ENCODE peak calls at places on chromosomes 4 and X, in nine cellular contexts. M is PC-3, A is Karpas-422, F is mammary epithelial cell, X is neural progenitor cell, L is fibroblast of lung, E is SK-N-SH, J is mesenchymal stem cell, S is GM23338. K is an unnamed sample.

GRCh38 chrX:50718791-50719190 is 95.2 kb downstream of the SHROOM4 start:
- DNase-seq in S (no peak), M (no peak), A (no peak), J (no peak), F (no peak), X (no peak), E (no peak), L (peak; percentile 5), K (no peak)

GRCh38 chrX:46758163-46758955 is 559 bp downstream of the SLC9A7 start:
- DNase-seq in M (peak; percentile 10), J (peak; percentile 11), X (no peak), S (peak; percentile 18), A (no peak), E (peak; percentile 5), L (peak; percentile 5), F (peak; percentile 22), K (no peak)

GRCh38 chr4:185127021-185127925 is 15.8 kb upstream of the SLC25A4 start:
- DNase-seq in E (peak; percentile 87), S (peak; percentile 58), X (peak; percentile 63), M (no peak), F (peak; percentile 13), L (no peak), J (peak; percentile 27), A (no peak), K (no peak)

GRCh38 chrX:100424012-100424411 is 13.9 kb upstream of the PCDH19 start:
- DNase-seq in L (no peak), E (no peak), X (peak; percentile 38), J (no peak), F (no peak), A (peak; percentile 57), S (peak; percentile 58), M (peak; percentile 43), K (no peak)

GRCh38 chrX:54529166-54529558 is 857 bp upstream of the GNL3L start:
- DNase-seq in S (no peak), M (no peak), A (peak; percentile 42), L (no peak), X (no peak), F (no peak), E (no peak), J (no peak), K (no peak)

GRCh38 chr4:72500214-72500613 is 68.8 kb downstream of the ADAMTS3 start:
- DNase-seq in S (no peak), L (no peak), M (no peak), X (no peak), J (no peak), A (no peak), F (no peak), E (no peak), K (no peak)

GRCh38 chr4:146335763-146336412 is 121.5 kb downstream of the REELD1 start:
- DNase-seq in E (no peak), F (peak; percentile 47), L (peak; percentile 12), J (no peak), A (no peak), M (peak; percentile 69), S (no peak), X (no peak), K (no peak)

GRCh38 chrX:124208675-124209074 is 123.8 kb upstream of the TEX13D start:
- DNase-seq in F (no peak), S (no peak), L (no peak), J (no peak), E (no peak), M (no peak), A (no peak), X (no peak), K (no peak)

GRCh38 chr4:121156822-121157769 is 7.0 kb downstream of the TNIP3 start:
- DNase-seq in L (peak; percentile 25), X (peak; percentile 77), J (peak; percentile 54), M (peak; percentile 11), F (no peak), E (peak; percentile 39), A (no peak), S (peak; percentile 84), K (no peak)

GRCh38 chr4:40842318-40842717 is 92.6 kb downstream of the NSUN7 start:
- DNase-seq in M (no peak), J (no peak), S (no peak), F (no peak), E (no peak), A (no peak), L (peak; percentile 42), X (no peak), K (no peak)

GRCh38 chrX:105515561-105515960 is 295.1 kb upstream of the TEX13A start:
- DNase-seq in M (peak; percentile 32), L (no peak), X (no peak), E (no peak), A (no peak), S (no peak), J (no peak), F (peak; percentile 62), K (no peak)

GRCh38 chr4:141346144-141346543 is 125.4 kb downstream of the ZNF330 start:
- DNase-seq in J (peak; percentile 68), X (peak; percentile 7), M (peak; percentile 81), S (peak; percentile 18), A (peak; percentile 44), E (peak; percentile 66), L (peak; percentile 81), F (peak; percentile 39), K (peak; percentile 41)

GRCh38 chr4:139715721-139716391 is 50.2 kb downstream of the MGST2 start:
- DNase-seq in L (no peak), J (no peak), A (no peak), M (no peak), F (no peak), X (no peak), E (no peak), S (no peak), K (no peak)

GRCh38 chrX:107563851-107564250 is 64.5 kb upstream of the PRPS1 start:
- DNase-seq in A (no peak), J (no peak), S (peak; percentile 26), M (no peak), X (no peak), F (no peak), L (no peak), E (no peak), K (no peak)

GRCh38 chr4:81506731-81507130 is 35.0 kb upstream of the RASGEF1B start:
- DNase-seq in J (no peak), M (no peak), S (no peak), A (no peak), L (no peak), F (no peak), E (no peak), X (no peak), K (no peak)

GRCh38 chr4:81504685-81505598 is 33.2 kb upstream of the RASGEF1B start:
- DNase-seq in A (no peak), J (no peak), S (no peak), E (no peak), L (peak; percentile 13), M (no peak), X (no peak), F (no peak), K (peak; percentile 88)

GRCh38 chr4:81509822-81510221 is 38.1 kb upstream of the RASGEF1B start:
- DNase-seq in X (no peak), J (no peak), E (no peak), S (no peak), A (no peak), M (no peak), F (no peak), L (no peak), K (peak; percentile 82)

GRCh38 chr4:81508786-81509574 is 37.3 kb upstream of the RASGEF1B start:
- DNase-seq in S (no peak), M (no peak), J (no peak), L (no peak), F (no peak), E (no peak), X (no peak), A (no peak), K (no peak)

DNA sequence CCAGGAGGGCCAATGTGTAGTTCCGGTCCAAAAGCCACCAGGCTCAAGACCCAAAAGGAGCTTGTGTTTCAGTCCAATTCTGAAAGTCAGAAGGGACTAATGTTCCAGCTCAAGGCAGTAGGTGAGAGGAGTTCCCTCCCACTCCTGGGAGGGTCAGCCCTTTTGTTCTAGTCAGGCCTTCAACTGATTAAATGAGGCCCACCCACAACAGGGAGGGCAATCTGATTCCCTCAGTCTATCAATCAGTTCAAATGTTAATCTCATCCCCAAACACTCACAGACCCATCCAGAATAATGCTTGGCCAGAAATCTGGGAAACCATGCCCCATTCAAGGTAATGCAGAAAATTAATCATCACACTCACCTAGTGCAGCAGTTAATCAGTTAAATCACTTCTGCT is 35.8 kb upstream of the RASGEF1B start:
- DNase-seq in F (no peak), E (no peak), M (no peak), S (no peak), L (no peak), X (no peak), J (no peak), A (no peak), K (no peak)
- H3K4me1 ChIP-seq in F (no peaks in the 10 kb centered on the region), E (no peaks in the 10 kb centered on the region), M (no peaks in the 10 kb centered on the region), S (peaks cover 9% of the 10 kb centered on the region), L (no peaks in the 10 kb centered on the region), X (peaks cover 23% of the 10 kb centered on the region), J (no peaks in the 10 kb centered on the region), A (no peaks in the 10 kb centered on the region), K (peaks cover 65% of the 10 kb centered on the region)

DNA sequence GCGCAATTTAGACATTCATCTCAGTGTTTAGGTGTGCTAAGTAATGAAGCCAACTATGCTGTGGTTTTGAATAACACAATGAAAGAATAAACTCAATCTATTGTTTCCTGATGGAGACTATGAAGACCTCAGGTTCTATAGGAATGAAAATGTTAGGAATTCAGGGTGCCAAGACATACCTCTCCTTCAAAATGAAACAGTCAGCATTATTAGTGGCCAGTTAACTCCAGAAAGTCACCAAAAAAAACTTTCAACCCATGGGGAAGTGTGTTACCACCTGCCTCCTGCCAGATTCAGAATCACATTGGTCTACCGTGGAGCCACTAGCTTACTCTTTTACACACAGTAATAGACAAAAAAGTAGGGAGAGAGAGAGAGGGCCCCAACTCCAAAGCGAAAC is 352.9 kb downstream of the GABRG1 start:
- DNase-seq in A (no peak), E (no peak), F (no peak), L (no peak), S (peak; percentile 4), J (no peak), X (no peak), M (no peak), K (no peak)
- H2AFZ ChIP-seq in A (no peak overlapping the region), E (no peak overlapping the region), F (no peak overlapping the region), L (no peak overlapping the region), S (no peak overlapping the region), J (no peak overlapping the region), X (no peak overlapping the region), M (no peak overlapping the region), K (no peak overlapping the region)

DNA sequence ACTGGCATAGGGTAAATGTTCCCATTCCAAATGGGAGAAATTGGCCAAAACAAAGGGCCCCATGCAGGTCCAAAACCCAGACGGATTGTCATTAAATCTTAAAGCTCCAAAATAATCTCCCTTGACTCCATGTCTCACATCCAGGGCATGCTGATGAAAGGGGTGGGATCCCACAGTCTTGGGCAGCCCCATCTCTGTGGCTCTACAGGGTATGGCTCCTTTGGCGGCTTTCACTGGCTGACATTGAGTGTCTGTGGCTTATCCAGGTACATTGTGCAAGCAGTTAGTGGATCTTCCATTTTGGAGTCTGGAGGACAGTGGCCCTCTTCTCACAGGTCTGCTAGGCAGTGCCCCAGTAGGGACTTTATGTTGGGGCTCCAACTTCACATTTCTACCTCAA is 772.9 kb upstream of the INTU start:
- DNase-seq in E (no peak), X (no peak), A (no peak), S (no peak), L (no peak), J (no peak), F (no peak), M (no peak), K (no peak)
- H3K4me1 ChIP-seq in E (no peaks in the 10 kb centered on the region), X (no peaks in the 10 kb centered on the region), A (no peaks in the 10 kb centered on the region), S (no peaks in the 10 kb centered on the region), L (no peaks in the 10 kb centered on the region), J (no peaks in the 10 kb centered on the region), F (no peaks in the 10 kb centered on the region), M (no peaks in the 10 kb centered on the region), K (no peaks in the 10 kb centered on the region)

GRCh38 chr4:119113033-119113655 is 22.5 kb upstream of the MYOZ2 start:
- DNase-seq in L (peak; percentile 94), J (peak; percentile 94), F (peak; percentile 85), S (no peak), A (no peak), X (no peak), M (peak; percentile 88), E (no peak), K (no peak)
- H2AFZ ChIP-seq in L (peak overlapping the region; percentile 56), J (no peak overlapping the region), F (peak overlapping the region; percentile 78), S (peak overlapping the region; percentile 1), A (no peak overlapping the region), X (no peak overlapping the region), M (peak overlapping the region; percentile 17), E (peak overlapping the region; percentile 77), K (peak overlapping the region; percentile 4)